ENCODE peak calls at places on chromosomes 5 and 9, in ten cellular contexts. K is spleen; J is H1; P is retinal pigment epithelial cell; B is GM06990; R is activated CD8-positive, alpha-beta T cell treated with anti-CD3 and anti-CD28 coated beads for 36 hours; A is AG09309; F is left lung; S is lower lobe of right lung; O is psoas muscle. C is an unnamed sample.

GRCh38 chr5:151094861-151095260 is 14.0 kb upstream of the TNIP1 start:
- DNase-seq in K (peak), J (no peak), P (no peak), B (no peak), R (no peak), A (no peak), F (no peak), S (no peak), O (no peak), C (no peak)

GRCh38 chr5:174642816-174643405 is 81.5 kb upstream of the MSX2 start:
- DNase-seq in K (no peak), J (no peak), P (no peak), B (no peak), R (no peak), A (no peak), F (no peak), S (no peak), O (no peak), C (no peak)

GRCh38 chr5:136518174-136518573 is 152.8 kb upstream of the TRPC7 start:
- DNase-seq in K (no peak), J (no peak), P (no peak), B (no peak), R (no peak), A (no peak), F (no peak), S (no peak), O (no peak), C (no peak)

GRCh38 chr9:105908069-105908468 is 213.7 kb downstream of the TMEM38B start:
- DNase-seq in K (no peak), J (no peak), P (no peak), B (no peak), R (no peak), A (no peak), F (no peak), S (no peak), O (no peak), C (no peak)

GRCh38 chr9:121620777-121621437 is 30.5 kb upstream of the DAB2IP start:
- DNase-seq in K (no peak), J (peak), P (no peak), B (no peak), R (peak), A (no peak), F (no peak), S (no peak), O (no peak), C (peak)

GRCh38 chr9:37908283-37908682 is 4.4 kb upstream of the SLC25A51 start:
- DNase-seq in K (peak), J (no peak), P (no peak), B (no peak), R (no peak), A (no peak), F (no peak), S (no peak), O (no peak), C (no peak)

GRCh38 chr5:5902665-5903064 is 475.7 kb downstream of the MED10 start:
- DNase-seq in K (no peak), J (no peak), P (no peak), B (no peak), R (no peak), A (no peak), F (no peak), S (no peak), O (no peak), C (no peak)

GRCh38 chr5:58122157-58122556 is 337.7 kb downstream of the PLK2 start:
- DNase-seq in K (no peak), J (no peak), P (no peak), B (no peak), R (no peak), A (no peak), F (no peak), S (no peak), O (no peak), C (no peak)

GRCh38 chr5:66666778-66667177 is 70.6 kb downstream of the MAST4 start:
- DNase-seq in K (no peak), J (no peak), P (no peak), B (no peak), R (peak), A (no peak), F (no peak), S (peak), O (no peak), C (no peak)

GRCh38 chr5:95508550-95508949 is 46.2 kb downstream of the SKIC3 start:
- DNase-seq in K (no peak), J (no peak), P (no peak), B (no peak), R (no peak), A (no peak), F (no peak), S (no peak), O (no peak), C (no peak)
- TF ChIP-seq CTCF in K (no peak), J (no peak), P (no peak), B (no peak), R (no peak), A (no peak), F (no peak), S (no peak), O (no peak), C (no peak)

GRCh38 chr9:15239816-15240215 is 67.2 kb downstream of the TTC39B start:
- DNase-seq in K (no peak), J (no peak), P (no peak), B (no peak), R (no peak), A (no peak), F (no peak), S (no peak), O (no peak), C (no peak)
- TF ChIP-seq CTCF in K (no peak), J (no peak), P (no peak), B (no peak), R (no peak), A (no peak), F (no peak), S (no peak), O (no peak), C (no peak)

GRCh38 chr9:34991833-34992375 is 2.4 kb downstream of the DNAJB5 start:
- DNase-seq in K (no peak), J (peak), P (no peak), B (peak), R (peak), A (no peak), F (no peak), S (no peak), O (peak), C (no peak)
- TF ChIP-seq CTCF in K (no peak), J (peak), P (peak), B (peak), R (no peak), A (no peak), F (no peak), S (no peak), O (no peak), C (peak)

DNA sequence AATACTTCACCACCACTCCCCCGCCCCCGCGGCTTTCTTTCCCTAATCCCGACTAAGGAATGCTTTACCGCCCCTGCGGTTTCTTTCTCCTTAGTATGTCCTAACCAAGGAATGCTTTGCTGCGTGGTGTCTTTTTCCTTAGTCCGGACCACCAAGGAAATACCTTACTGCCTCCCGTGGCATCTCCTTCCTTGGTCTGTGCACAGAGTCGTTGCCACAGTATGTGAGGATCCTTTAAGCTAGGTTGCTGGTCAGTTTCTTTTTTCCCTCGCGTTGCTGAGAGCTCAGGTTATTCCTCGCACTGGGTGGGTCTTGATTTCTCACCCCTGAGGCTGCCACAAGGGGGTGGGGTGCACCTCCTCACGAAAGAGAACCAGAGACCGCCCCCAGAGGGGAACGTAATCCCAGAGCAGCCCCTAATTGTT is 309.4 kb downstream of the NR3C1 start:
- DNase-seq in K (no peak), J (peak), P (no peak), B (no peak), R (peak), A (no peak), F (no peak), S (no peak), O (no peak), C (no peak)
- TF ChIP-seq CTCF in K (no peak), J (peak), P (peak), B (no peak), R (no peak), A (no peak), F (no peak), S (no peak), O (no peak), C (no peak)

GRCh38 chr5:22787807-22788206 is 65.3 kb downstream of the CDH12 start:
- DNase-seq in K (no peak), J (no peak), P (no peak), B (no peak), R (no peak), A (no peak), F (no peak), S (no peak), O (no peak), C (no peak)

GRCh38 chr5:22787398-22787797 is 65.7 kb downstream of the CDH12 start:
- DNase-seq in K (no peak), J (no peak), P (no peak), B (no peak), R (no peak), A (no peak), F (no peak), S (no peak), O (no peak), C (no peak)
- TF ChIP-seq CTCF in K (no peak), J (no peak), P (no peak), B (no peak), R (no peak), A (no peak), F (no peak), S (no peak), O (no peak), C (no peak)

C was measured in GM10248.